ENCODE peak calls at places on chromosome 12, in six cellular contexts. O is uterus, Z is Caco-2, F is lung, X is lower leg skin, C is left ventricle myocardium inferior. T is an unnamed sample.
A peak's percentile ranks its signal among the peaks of the same experiment; 100 is the strongest.

GRCh38 chr12:48917857-48918537 is 7.3 kb downstream of the FKBP11 start:
- DNase-seq in F (no peak), C (no peak), O (no peak), X (no peak), Z (no peak), T (no peak)

GRCh38 chr12:102811125-102811737 is 105.8 kb downstream of the PAH start:
- DNase-seq in O (peak; percentile 47), C (no peak), F (no peak), Z (peak; percentile 43), X (no peak), T (no peak)

GRCh38 chr12:31817120-31817519 is 88.3 kb upstream of the AMN1 start:
- DNase-seq in F (no peak), Z (no peak), C (no peak), X (no peak), O (no peak), T (no peak)

GRCh38 chr12:63816031-63816430 is 28.5 kb upstream of the SRGAP1 start:
- DNase-seq in O (no peak), F (no peak), X (no peak), C (no peak), Z (no peak), T (no peak)

GRCh38 chr12:10235761-10236631 is 23.3 kb downstream of the GABARAPL1 start:
- DNase-seq in O (no peak), Z (no peak), F (no peak), X (no peak), C (no peak), T (peak; percentile 44)

GRCh38 chr12:52006726-52007157 is at the start of gene TAMALIN:
- DNase-seq in X (peak; percentile 65), Z (no peak), F (peak; percentile 55), C (peak; percentile 79), O (peak; percentile 75), T (peak; percentile 47)

GRCh38 chr12:67116134-67116533 is 153.0 kb upstream of the CAND1 start:
- DNase-seq in X (no peak), Z (no peak), F (no peak), C (no peak), O (no peak), T (no peak)

GRCh38 chr12:89343127-89343526 is 9.2 kb downstream of the DUSP6 start:
- DNase-seq in O (peak; percentile 60), C (peak; percentile 68), F (no peak), Z (no peak), X (no peak), T (peak; percentile 65)

GRCh38 chr12:52870361-52871290 is 21.8 kb upstream of the KRT78 start:
- DNase-seq in O (no peak), Z (no peak), X (peak; percentile 69), F (peak; percentile 69), C (peak; percentile 55), T (peak; percentile 29)

GRCh38 chr12:100827901-100828520 is 33.4 kb downstream of the ANO4 start:
- DNase-seq in X (no peak), C (no peak), O (no peak), Z (no peak), F (no peak), T (peak; percentile 54)

GRCh38 chr12:127485528-127485927 is 781.4 kb upstream of the TMEM132C start:
- DNase-seq in C (no peak), O (no peak), X (no peak), F (no peak), Z (no peak), T (peak; percentile 91)

GRCh38 chr12:116406529-116406928 is 129.0 kb upstream of the MED13L start:
- DNase-seq in O (peak; percentile 92), X (peak; percentile 94), C (peak; percentile 92), Z (peak; percentile 94), F (peak; percentile 68), T (no peak)
- TF ChIP-seq CTCF in O (no peak), X (no peak), C (peak; percentile 48), Z (no peak), F (no peak), T (no peak)

GRCh38 chr12:6829532-6830220 is 1.5 kb downstream of the P3H3 start:
- DNase-seq in C (no peak), Z (no peak), X (no peak), O (no peak), F (no peak), T (no peak)
- H3K4me3 ChIP-seq in C (peak overlapping the region; percentile 92), Z (peak overlapping the region; percentile 97), X (no peak overlapping the region), O (peak overlapping the region; percentile 96), F (no peak overlapping the region), T (peak overlapping the region; percentile 94)

GRCh38 chr12:58833844-58834243 is 86.5 kb downstream of the LRIG3 start:
- DNase-seq in X (no peak), O (no peak), Z (no peak), F (no peak), C (no peak), T (no peak)
- TF ChIP-seq CTCF in X (no peak), O (no peak), Z (no peak), F (no peak), C (no peak), T (no peak)

GRCh38 chr12:47216150-47216677 is 136.5 kb upstream of the AMIGO2 start:
- DNase-seq in C (peak; percentile 24), X (no peak), Z (no peak), F (peak; percentile 45), O (no peak), T (no peak)
- H3K4me3 ChIP-seq in C (peak overlapping the region; percentile 25), X (no peak overlapping the region), Z (no peak overlapping the region), F (no peak overlapping the region), O (no peak overlapping the region), T (no peak overlapping the region)

DNA sequence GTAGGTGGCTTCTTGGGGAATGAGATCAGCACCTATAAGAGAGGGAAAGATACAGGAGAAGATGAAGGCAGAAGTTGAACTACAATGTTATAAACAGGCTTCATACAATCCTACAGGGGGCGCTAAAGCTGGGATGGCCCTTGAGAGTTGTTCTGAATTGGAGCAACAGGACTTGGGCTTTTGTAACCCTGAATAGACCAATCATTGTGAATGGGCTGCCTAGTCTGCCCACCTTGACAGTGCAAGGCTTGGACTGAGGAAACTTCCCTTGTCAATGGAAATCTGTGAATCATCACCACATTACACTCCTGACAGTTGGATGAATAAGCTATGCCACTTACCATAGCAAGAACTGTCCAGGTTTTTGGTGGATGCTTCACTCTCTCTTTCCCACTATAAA is 306.1 kb downstream of the KCNC2 start:
- DNase-seq in X (no peak), F (no peak), C (no peak), Z (no peak), O (no peak), T (no peak)
- TF ChIP-seq CTCF in X (no peak), F (no peak), C (no peak), Z (no peak), O (no peak), T (peak; percentile 21)

GRCh38 chr12:70637286-70637685 is at the start of gene PTPRB:
- DNase-seq in O (no peak), Z (no peak), X (no peak), C (no peak), F (no peak), T (no peak)
- H3K4me3 ChIP-seq in O (peak within 1 kb of the TSS; percentile 10), Z (no peak within 1 kb of the TSS), X (no peak within 1 kb of the TSS), C (peak within 1 kb of the TSS; percentile 57), F (peak within 1 kb of the TSS; percentile 24), T (no peak within 1 kb of the TSS)

GRCh38 chr12:110932048-110932447 is 11.7 kb upstream of the MYL2 start:
- DNase-seq in X (no peak), F (no peak), Z (no peak), O (no peak), C (no peak), T (no peak)
- TF ChIP-seq CTCF in X (no peak), F (no peak), Z (peak; percentile 28), O (no peak), C (peak; percentile 22), T (peak; percentile 43)